ENCODE peak calls at places on chromosomes 7 and 10, in five cellular contexts. Q is hepatocyte, V is GM23338, R is PC-9, S is GM23248. X is an unnamed sample.

GRCh38 chr7:37369904-37370303 is 78.8 kb downstream of the ELMO1 start:
- DNase-seq in Q (peak; percentile 70), V (no peak), R (no peak), S (no peak), X (no peak)

GRCh38 chr7:134787720-134788119 is 8.3 kb downstream of the CALD1 start:
- DNase-seq in Q (no peak), V (no peak), R (no peak), S (no peak), X (no peak)

GRCh38 chr7:106155027-106155426 is 42.9 kb upstream of the SYPL1 start:
- DNase-seq in Q (no peak), V (no peak), R (no peak), S (no peak), X (no peak)

GRCh38 chr10:103659674-103660363 is 166.3 kb downstream of the NEURL1 start:
- DNase-seq in Q (peak; percentile 73), V (peak; percentile 37), R (peak; percentile 50), S (peak; percentile 93), X (no peak)

GRCh38 chr7:106568680-106569499 is 92.1 kb downstream of the CCDC71L start:
- DNase-seq in Q (peak; percentile 24), V (peak; percentile 49), R (peak; percentile 96), S (peak; percentile 82), X (peak; percentile 41)

GRCh38 chr10:61164458-61165160 is 220.6 kb upstream of the RHOBTB1 start:
- DNase-seq in Q (peak; percentile 40), V (no peak), R (no peak), S (peak; percentile 30), X (peak; percentile 88)

GRCh38 chr7:77393261-77393660 is 22.9 kb downstream of the GSAP start:
- DNase-seq in Q (no peak), V (no peak), R (peak; percentile 98), S (peak; percentile 23), X (peak; percentile 96)

GRCh38 chr7:43481905-43482678 is 100.8 kb upstream of the STK17A start:
- DNase-seq in Q (no peak), V (no peak), R (peak; percentile 61), S (peak; percentile 47), X (peak; percentile 59)

GRCh38 chr10:109913351-109913902 is 9.9 kb downstream of the XPNPEP1 start:
- DNase-seq in Q (no peak), V (no peak), R (no peak), S (no peak), X (no peak)

GRCh38 chr7:49852619-49853462 is 79.4 kb downstream of the VWC2 start:
- DNase-seq in Q (peak; percentile 75), V (peak; percentile 89), R (peak; percentile 54), S (peak; percentile 74), X (peak; percentile 74)

GRCh38 chr10:119769886-119770285 is 44.0 kb downstream of the INPP5F start:
- DNase-seq in Q (no peak), V (no peak), R (peak; percentile 56), S (peak; percentile 92), X (peak; percentile 71)

GRCh38 chr10:52232561-52233350 is 81.3 kb upstream of the DKK1 start:
- DNase-seq in Q (no peak), V (no peak), R (no peak), S (peak; percentile 6), X (peak; percentile 46)

GRCh38 chr7:29140873-29141468 is 5.4 kb downstream of the CPVL start:
- DNase-seq in Q (no peak), V (no peak), R (no peak), S (no peak), X (no peak)

GRCh38 chr7:130290745-130291144 is 2.2 kb upstream of the CPA4 start:
- DNase-seq in Q (no peak), V (no peak), R (peak; percentile 71), S (peak; percentile 61), X (peak; percentile 85)

GRCh38 chr7:43553999-43554398 is 28.9 kb upstream of the STK17A start:
- DNase-seq in Q (no peak), V (no peak), R (peak; percentile 58), S (peak; percentile 61), X (no peak)

GRCh38 chr10:53606951-53607350 is 834.4 kb upstream of the MBL2 start:
- DNase-seq in Q (peak; percentile 7), V (no peak), R (no peak), S (no peak), X (peak; percentile 75)

GRCh38 chr7:105782391-105783063 is 93.9 kb downstream of the ATXN7L1 start:
- DNase-seq in Q (no peak), V (no peak), R (no peak), S (peak; percentile 95), X (peak; percentile 96)

GRCh38 chr10:90923111-90923731 is 2.3 kb upstream of the ANKRD1 start:
- DNase-seq in Q (no peak), V (no peak), R (no peak), S (no peak), X (no peak)
- H3K27me3 ChIP-seq in Q (no peaks in the 10 kb centered on the region), V (peaks cover 96% of the 10 kb centered on the region), R (no peaks in the 10 kb centered on the region), S (no peaks in the 10 kb centered on the region), X (no peaks in the 10 kb centered on the region)

GRCh38 chr10:64071218-64071617 is 550.0 kb downstream of the REEP3 start:
- DNase-seq in Q (no peak), V (no peak), R (no peak), S (no peak), X (no peak)
- H3K4me2 ChIP-seq in Q (no peak overlapping the region), V (no peak overlapping the region), R (no peak overlapping the region), S (no peak overlapping the region), X (no peak overlapping the region)

GRCh38 chr10:3467052-3467906 is 294.7 kb upstream of the PITRM1 start:
- DNase-seq in Q (peak; percentile 44), V (peak; percentile 64), R (peak; percentile 96), S (peak; percentile 98), X (peak; percentile 86)
- H3K9me2 ChIP-seq in Q (no peaks in the 10 kb centered on the region), V (peaks cover 4% of the 10 kb centered on the region), R (no peaks in the 10 kb centered on the region), S (no peaks in the 10 kb centered on the region), X (no peaks in the 10 kb centered on the region)

GRCh38 chr10:97981816-97982215 is 48.6 kb downstream of the CRTAC1 start:
- DNase-seq in Q (no peak), V (no peak), R (no peak), S (no peak), X (no peak)
- H3K27me3 ChIP-seq in Q (peaks cover 62% of the 10 kb centered on the region), V (peaks cover 2% of the 10 kb centered on the region), R (peaks cover 71% of the 10 kb centered on the region), S (peaks cover 24% of the 10 kb centered on the region), X (peaks cover 95% of the 10 kb centered on the region)

GRCh38 chr7:27424231-27424630 is 181.6 kb downstream of the EVX1 start:
- DNase-seq in Q (peak; percentile 27), V (no peak), R (peak; percentile 62), S (no peak), X (peak; percentile 42)

GRCh38 chr7:27423821-27424220 is 181.2 kb downstream of the EVX1 start:
- DNase-seq in Q (no peak), V (no peak), R (no peak), S (no peak), X (no peak)

GRCh38 chr7:27427416-27427815 is 184.8 kb downstream of the EVX1 start:
- DNase-seq in Q (no peak), V (no peak), R (no peak), S (no peak), X (no peak)

GRCh38 chr7:27423290-27423689 is 180.7 kb downstream of the EVX1 start:
- DNase-seq in Q (peak; percentile 65), V (no peak), R (peak; percentile 65), S (peak; percentile 67), X (peak; percentile 71)

GRCh38 chr7:27424749-27425148 is 182.1 kb downstream of the EVX1 start:
- DNase-seq in Q (peak; percentile 20), V (no peak), R (peak; percentile 53), S (no peak), X (peak; percentile 53)
- H3K4me2 ChIP-seq in Q (no peak overlapping the region), V (no peak overlapping the region), R (peak overlapping the region; percentile 65), S (no peak overlapping the region), X (peak overlapping the region; percentile 54)

GRCh38 chr7:116315293-116315692 is 105.0 kb downstream of the TES start:
- DNase-seq in Q (no peak), V (no peak), R (no peak), S (peak; percentile 93), X (no peak)
- H3K9me2 ChIP-seq in Q (no peaks in the 10 kb centered on the region), V (peaks cover 4% of the 10 kb centered on the region), R (no peaks in the 10 kb centered on the region), S (no peaks in the 10 kb centered on the region), X (no peaks in the 10 kb centered on the region)

GRCh38 chr7:98618786-98619185 is 1.7 kb downstream of the NPTX2 start:
- DNase-seq in Q (no peak), V (no peak), R (no peak), S (peak; percentile 10), X (no peak)
- H3K27me3 ChIP-seq in Q (peaks cover 77% of the 10 kb centered on the region), V (peaks cover 56% of the 10 kb centered on the region), R (peaks cover 53% of the 10 kb centered on the region), S (peaks cover 31% of the 10 kb centered on the region), X (peaks cover 72% of the 10 kb centered on the region)

DNA sequence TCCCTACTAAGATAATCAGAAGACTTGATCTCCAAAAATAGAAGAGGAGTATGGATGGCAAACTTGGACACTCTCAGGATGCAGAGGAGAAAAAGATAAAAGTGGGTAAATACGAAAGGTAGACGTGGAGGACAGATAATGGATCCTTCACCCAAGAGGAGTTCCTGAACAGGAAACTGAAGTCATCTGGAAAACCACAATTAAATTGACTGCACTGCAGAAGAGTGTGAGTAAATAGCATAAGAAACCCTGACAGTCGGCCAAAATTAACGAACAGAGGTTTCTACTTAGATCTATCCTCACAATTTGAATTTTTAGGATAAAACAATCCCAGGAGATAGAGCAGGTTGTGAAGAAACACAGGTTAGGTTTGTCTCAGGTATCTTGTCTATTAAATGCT is 70.5 kb downstream of the SDK1 start:
- DNase-seq in Q (no peak), V (no peak), R (no peak), S (no peak), X (no peak)
- H3K4me2 ChIP-seq in Q (no peak overlapping the region), V (peak overlapping the region; percentile 44), R (no peak overlapping the region), S (no peak overlapping the region), X (peak overlapping the region; percentile 16)

GRCh38 chr10:45380903-45381610 is 7.0 kb downstream of the ALOX5 start:
- DNase-seq in Q (no peak), V (no peak), R (no peak), S (no peak), X (no peak)
- H3K9me2 ChIP-seq in Q (no peaks in the 10 kb centered on the region), V (no peaks in the 10 kb centered on the region), R (no peaks in the 10 kb centered on the region), S (no peaks in the 10 kb centered on the region), X (no peaks in the 10 kb centered on the region)